ENCODE peak calls at places on chromosome 13, in nine cellular contexts. O is retinal pigment epithelial cell; F is stimulated activated CD4-positive, alpha-beta T cell treated with anti-CD3 and anti-CD28 coated beads, TNF-alpha, amount 100 ng/mL, for 24 hours; W is SHP77; H is COLO829; E is astrocyte of the spinal cord; A is stimulated activated effector memory CD8-positive, alpha-beta T cell treated with anti-CD3 and anti-CD28 coated beads, Interleukin-12 subunit alpha, Interleukin-12 subunit beta, amount 100 ng/mL, for 72 hours; Q is upper lobe of right lung; M is EL. U is an unnamed sample.

GRCh38 chr13:76647550-76647949 is 238.7 kb downstream of the KCTD12 start:
- DNase-seq in W (no peak), M (peak; percentile 55), H (no peak), F (no peak), Q (no peak), O (no peak), E (no peak), A (no peak), U (peak; percentile 47)

GRCh38 chr13:79451500-79451962 is 29.4 kb upstream of the NDFIP2 start:
- DNase-seq in O (peak; percentile 36), A (peak; percentile 70), Q (no peak), H (peak; percentile 85), E (peak; percentile 92), M (peak; percentile 97), F (peak; percentile 94), W (no peak), U (peak; percentile 92)

GRCh38 chr13:47639716-47640447 is 361.2 kb downstream of the SUCLA2 start:
- DNase-seq in W (no peak), H (no peak), M (peak; percentile 9), F (no peak), E (no peak), Q (no peak), O (no peak), A (no peak), U (no peak)

GRCh38 chr13:98544105-98544710 is 32.7 kb downstream of the STK24 start:
- DNase-seq in A (no peak), W (no peak), O (no peak), F (no peak), M (no peak), Q (no peak), H (no peak), E (no peak), U (no peak)

GRCh38 chr13:37960427-37960826 is 90.9 kb upstream of the TRPC4 start:
- DNase-seq in F (no peak), E (peak; percentile 7), H (peak; percentile 6), M (no peak), O (no peak), A (no peak), W (no peak), Q (no peak), U (no peak)

GRCh38 chr13:97142452-97142851 is 79.7 kb upstream of the MBNL2 start:
- DNase-seq in H (peak; percentile 63), E (no peak), F (no peak), Q (no peak), W (peak; percentile 90), M (no peak), O (no peak), A (no peak), U (peak; percentile 49)

GRCh38 chr13:97726664-97727235 is 226.7 kb upstream of the IPO5 start:
- DNase-seq in E (no peak), Q (no peak), O (peak; percentile 43), F (no peak), H (no peak), W (no peak), M (no peak), A (no peak), U (no peak)

GRCh38 chr13:112143753-112144615 is 77.0 kb downstream of the SOX1 start:
- DNase-seq in Q (peak; percentile 56), M (no peak), O (no peak), E (no peak), H (no peak), A (no peak), W (no peak), F (no peak), U (no peak)

GRCh38 chr13:108342369-108343289 is 73.1 kb downstream of the TNFSF13B start:
- DNase-seq in W (peak; percentile 22), F (no peak), Q (no peak), M (peak; percentile 11), O (no peak), E (peak; percentile 55), A (no peak), H (peak; percentile 57), U (peak; percentile 29)

GRCh38 chr13:25630327-25630726 is 258.6 kb downstream of the ATP8A2 start:
- DNase-seq in H (no peak), Q (no peak), W (no peak), F (no peak), M (no peak), A (no peak), O (no peak), E (no peak), U (no peak)

GRCh38 chr13:114004416-114005205 is 30.7 kb upstream of the C13orf46 start:
- DNase-seq in E (peak; percentile 78), F (no peak), H (no peak), A (no peak), W (no peak), M (no peak), O (no peak), Q (no peak), U (no peak)

GRCh38 chr13:33280923-33281322 is 4.6 kb downstream of the STARD13 start:
- DNase-seq in F (no peak), H (no peak), W (no peak), M (no peak), A (no peak), E (peak; percentile 49), Q (no peak), O (no peak), U (no peak)

GRCh38 chr13:44050450-44051063 is 170.9 kb downstream of the LACC1 start:
- DNase-seq in H (peak; percentile 32), W (peak; percentile 10), O (no peak), E (peak; percentile 46), M (peak; percentile 34), A (no peak), F (no peak), Q (no peak), U (peak; percentile 29)

GRCh38 chr13:53075356-53076041 is 46.9 kb downstream of the OLFM4 start:
- DNase-seq in F (no peak), M (no peak), W (no peak), A (no peak), H (no peak), O (no peak), Q (no peak), E (no peak), U (no peak)